ENCODE peak calls at places on chromosome 1, in six cellular contexts. One of them, this sample, is unnamed.

GRCh38 chr1:51648180-51649109 is 31.6 kb downstream of the OSBPL9 start:
- DNase-seq in G401: peak
- DNase-seq in Right ventricle myocardium superior: no peak
- DNase-seq in AML-193: peak
- DNase-seq in progenitor cell of endocrine pancreas: no peak
- DNase-seq in globus pallidus: no peak
- DNase-seq in this sample: no peak

GRCh38 chr1:203322480-203323179 is 17.3 kb downstream of the BTG2 start:
- DNase-seq in Right ventricle myocardium superior: no peak
- DNase-seq in globus pallidus: no peak
- DNase-seq in G401: no peak
- DNase-seq in progenitor cell of endocrine pancreas: no peak
- DNase-seq in AML-193: no peak
- DNase-seq in this sample: no peak

GRCh38 chr1:117339866-117340357 is 27.3 kb upstream of the MAN1A2 start:
- DNase-seq in AML-193: peak
- DNase-seq in progenitor cell of endocrine pancreas: no peak
- DNase-seq in Right ventricle myocardium superior: no peak
- DNase-seq in globus pallidus: no peak
- DNase-seq in G401: no peak
- DNase-seq in this sample: no peak

GRCh38 chr1:172883844-172884243 is 166.9 kb downstream of the TNFSF18 start:
- DNase-seq in progenitor cell of endocrine pancreas: no peak
- DNase-seq in Right ventricle myocardium superior: no peak
- DNase-seq in AML-193: no peak
- DNase-seq in G401: no peak
- DNase-seq in globus pallidus: no peak
- DNase-seq in this sample: peak

GRCh38 chr1:109634292-109634691 is 14.7 kb downstream of the AMPD2 start:
- DNase-seq in progenitor cell of endocrine pancreas: no peak
- DNase-seq in Right ventricle myocardium superior: no peak
- DNase-seq in AML-193: no peak
- DNase-seq in globus pallidus: no peak
- DNase-seq in G401: no peak
- DNase-seq in this sample: no peak

GRCh38 chr1:91765880-91766443 is 120.0 kb downstream of the TGFBR3 start:
- DNase-seq in Right ventricle myocardium superior: no peak
- DNase-seq in AML-193: peak
- DNase-seq in G401: no peak
- DNase-seq in globus pallidus: no peak
- DNase-seq in progenitor cell of endocrine pancreas: no peak
- DNase-seq in this sample: no peak

GRCh38 chr1:231039161-231040018 is 664 bp downstream of the FAM89A start:
- DNase-seq in Right ventricle myocardium superior: peak
- DNase-seq in G401: no peak
- DNase-seq in AML-193: peak
- DNase-seq in progenitor cell of endocrine pancreas: peak
- DNase-seq in globus pallidus: no peak
- DNase-seq in this sample: no peak

GRCh38 chr1:29786195-29786594 is 549.9 kb downstream of the PTPRU start:
- DNase-seq in G401: peak
- DNase-seq in progenitor cell of endocrine pancreas: no peak
- DNase-seq in globus pallidus: no peak
- DNase-seq in Right ventricle myocardium superior: no peak
- DNase-seq in AML-193: no peak
- DNase-seq in this sample: no peak

GRCh38 chr1:31239653-31240241 is at the start of gene NKAIN1:
- DNase-seq in Right ventricle myocardium superior: no peak
- DNase-seq in AML-193: no peak
- DNase-seq in G401: peak
- DNase-seq in progenitor cell of endocrine pancreas: peak
- DNase-seq in globus pallidus: no peak
- DNase-seq in this sample: no peak

GRCh38 chr1:226786550-226786949 is 47.5 kb upstream of the ITPKB start:
- DNase-seq in progenitor cell of endocrine pancreas: no peak
- DNase-seq in AML-193: no peak
- DNase-seq in globus pallidus: no peak
- DNase-seq in G401: no peak
- DNase-seq in Right ventricle myocardium superior: no peak
- DNase-seq in this sample: no peak

GRCh38 chr1:151653397-151653796 is 41.5 kb downstream of the SNX27 start:
- DNase-seq in G401: no peak
- DNase-seq in progenitor cell of endocrine pancreas: no peak
- DNase-seq in Right ventricle myocardium superior: no peak
- DNase-seq in globus pallidus: no peak
- DNase-seq in AML-193: peak
- DNase-seq in this sample: no peak

This sample was measured in GDM1.